ENCODE peak calls at places on chromosome 10, in nine cellular contexts. One of them, this sample, is unnamed.

GRCh38 chr10:90579602-90580242 is 278.1 kb downstream of the HTR7 start:
- DNase-seq in WTC11: peak
- DNase-seq in Caco-2: peak
- DNase-seq in H9: peak
- DNase-seq in kidney epithelial cell: no peak
- DNase-seq in heart right ventricle: no peak
- DNase-seq in sigmoid colon: no peak
- DNase-seq in GM13976: no peak
- DNase-seq in AG09319: no peak
- DNase-seq in this sample: no peak

GRCh38 chr10:60124536-60124935 is 218.2 kb upstream of the CCDC6 start:
- DNase-seq in Caco-2: no peak
- DNase-seq in H9: no peak
- DNase-seq in sigmoid colon: no peak
- DNase-seq in GM13976: no peak
- DNase-seq in WTC11: no peak
- DNase-seq in kidney epithelial cell: no peak
- DNase-seq in AG09319: no peak
- DNase-seq in heart right ventricle: no peak
- DNase-seq in this sample: no peak

GRCh38 chr10:60282771-60283353 is 106.8 kb downstream of the ANK3 start:
- DNase-seq in Caco-2: no peak
- DNase-seq in H9: no peak
- DNase-seq in WTC11: no peak
- DNase-seq in kidney epithelial cell: peak
- DNase-seq in sigmoid colon: no peak
- DNase-seq in AG09319: no peak
- DNase-seq in heart right ventricle: no peak
- DNase-seq in GM13976: no peak
- DNase-seq in this sample: peak

GRCh38 chr10:98323221-98324164 is 55.5 kb upstream of the LOXL4 start:
- DNase-seq in H9: no peak
- DNase-seq in GM13976: no peak
- DNase-seq in AG09319: peak
- DNase-seq in Caco-2: no peak
- DNase-seq in heart right ventricle: peak
- DNase-seq in WTC11: no peak
- DNase-seq in sigmoid colon: peak
- DNase-seq in kidney epithelial cell: peak
- DNase-seq in this sample: peak

GRCh38 chr10:110747609-110748464 is 103.7 kb downstream of the RBM20 start:
- DNase-seq in heart right ventricle: no peak
- DNase-seq in sigmoid colon: no peak
- DNase-seq in kidney epithelial cell: no peak
- DNase-seq in Caco-2: no peak
- DNase-seq in WTC11: no peak
- DNase-seq in AG09319: no peak
- DNase-seq in H9: no peak
- DNase-seq in GM13976: no peak
- DNase-seq in this sample: no peak

GRCh38 chr10:17199351-17199804 is 2.1 kb downstream of the TRDMT1 start:
- DNase-seq in WTC11: no peak
- DNase-seq in Caco-2: no peak
- DNase-seq in H9: no peak
- DNase-seq in heart right ventricle: no peak
- DNase-seq in kidney epithelial cell: no peak
- DNase-seq in GM13976: no peak
- DNase-seq in AG09319: peak
- DNase-seq in sigmoid colon: no peak
- DNase-seq in this sample: no peak

GRCh38 chr10:107437921-107438320 is 273.4 kb upstream of the SORCS1 start:
- DNase-seq in heart right ventricle: no peak
- DNase-seq in GM13976: no peak
- DNase-seq in AG09319: no peak
- DNase-seq in kidney epithelial cell: no peak
- DNase-seq in sigmoid colon: no peak
- DNase-seq in Caco-2: no peak
- DNase-seq in H9: no peak
- DNase-seq in WTC11: no peak
- DNase-seq in this sample: no peak

GRCh38 chr10:26799342-26799741 is 61.4 kb downstream of the ABI1 start:
- DNase-seq in WTC11: no peak
- DNase-seq in heart right ventricle: peak
- DNase-seq in H9: no peak
- DNase-seq in GM13976: peak
- DNase-seq in Caco-2: no peak
- DNase-seq in AG09319: no peak
- DNase-seq in sigmoid colon: no peak
- DNase-seq in kidney epithelial cell: no peak
- DNase-seq in this sample: no peak

GRCh38 chr10:30052062-30052461 is 7.3 kb downstream of the JCAD start:
- DNase-seq in heart right ventricle: no peak
- DNase-seq in kidney epithelial cell: no peak
- DNase-seq in AG09319: no peak
- DNase-seq in sigmoid colon: no peak
- DNase-seq in Caco-2: no peak
- DNase-seq in GM13976: no peak
- DNase-seq in H9: no peak
- DNase-seq in WTC11: no peak
- DNase-seq in this sample: no peak

GRCh38 chr10:112804036-112804435 is 146.0 kb upstream of the TCF7L2 start:
- DNase-seq in GM13976: no peak
- DNase-seq in AG09319: no peak
- DNase-seq in heart right ventricle: no peak
- DNase-seq in sigmoid colon: no peak
- DNase-seq in Caco-2: no peak
- DNase-seq in kidney epithelial cell: no peak
- DNase-seq in WTC11: no peak
- DNase-seq in H9: peak
- DNase-seq in this sample: no peak

GRCh38 chr10:125878957-125879835 is 1.9 kb downstream of the DHX32 start:
- DNase-seq in kidney epithelial cell: peak
- DNase-seq in Caco-2: no peak
- DNase-seq in H9: no peak
- DNase-seq in AG09319: peak
- DNase-seq in GM13976: no peak
- DNase-seq in sigmoid colon: no peak
- DNase-seq in WTC11: no peak
- DNase-seq in heart right ventricle: no peak
- DNase-seq in this sample: no peak

GRCh38 chr10:14665304-14665703 is 109.4 kb downstream of the FAM107B start:
- DNase-seq in kidney epithelial cell: no peak
- DNase-seq in heart right ventricle: no peak
- DNase-seq in H9: no peak
- DNase-seq in GM13976: no peak
- DNase-seq in Caco-2: no peak
- DNase-seq in AG09319: no peak
- DNase-seq in WTC11: no peak
- DNase-seq in sigmoid colon: no peak
- DNase-seq in this sample: no peak

GRCh38 chr10:63115732-63116383 is 17.3 kb upstream of the NRBF2 start:
- DNase-seq in WTC11: no peak
- DNase-seq in AG09319: peak
- DNase-seq in GM13976: no peak
- DNase-seq in H9: no peak
- DNase-seq in kidney epithelial cell: no peak
- DNase-seq in Caco-2: peak
- DNase-seq in sigmoid colon: peak
- DNase-seq in heart right ventricle: peak
- DNase-seq in this sample: no peak

GRCh38 chr10:92848441-92849233 is at the start of gene EXOC6:
- DNase-seq in AG09319: peak
- DNase-seq in H9: peak
- DNase-seq in Caco-2: peak
- DNase-seq in kidney epithelial cell: peak
- DNase-seq in sigmoid colon: peak
- DNase-seq in heart right ventricle: peak
- DNase-seq in WTC11: peak
- DNase-seq in GM13976: peak
- DNase-seq in this sample: peak
- TF ChIP-seq CTCF in AG09319: peak
- TF ChIP-seq CTCF in H9: no peak
- TF ChIP-seq CTCF in Caco-2: no peak
- TF ChIP-seq CTCF in kidney epithelial cell: no peak
- TF ChIP-seq CTCF in sigmoid colon: peak
- TF ChIP-seq CTCF in heart right ventricle: peak
- TF ChIP-seq CTCF in WTC11: no peak
- TF ChIP-seq CTCF in GM13976: no peak
- TF ChIP-seq CTCF in this sample: peak

DNA sequence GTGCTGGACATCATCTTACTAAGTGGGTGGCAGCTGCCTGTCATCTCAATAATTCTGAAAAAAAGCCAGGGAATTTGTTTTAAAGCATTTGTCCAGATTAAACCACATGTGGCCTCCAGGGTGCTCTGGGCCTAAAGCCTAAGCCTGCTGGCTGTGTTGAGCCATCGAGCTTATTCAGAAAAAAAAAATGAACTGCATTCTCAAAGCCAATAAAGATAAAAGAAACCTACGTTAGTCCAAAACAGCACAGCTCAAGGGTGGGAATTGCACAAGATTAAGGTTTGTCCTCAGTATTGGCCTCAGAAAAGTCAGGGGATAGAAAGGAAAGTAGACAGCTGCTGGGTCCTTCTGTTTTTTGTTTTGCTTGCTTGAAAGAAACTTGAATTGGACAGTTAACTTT is 22.6 kb upstream of the PRTFDC1 start:
- DNase-seq in heart right ventricle: peak
- DNase-seq in WTC11: no peak
- DNase-seq in Caco-2: peak
- DNase-seq in GM13976: no peak
- DNase-seq in sigmoid colon: peak
- DNase-seq in AG09319: peak
- DNase-seq in kidney epithelial cell: no peak
- DNase-seq in H9: no peak
- DNase-seq in this sample: no peak
- TF ChIP-seq CTCF in heart right ventricle: no peak
- TF ChIP-seq CTCF in WTC11: no peak
- TF ChIP-seq CTCF in Caco-2: peak
- TF ChIP-seq CTCF in GM13976: no peak
- TF ChIP-seq CTCF in sigmoid colon: no peak
- TF ChIP-seq CTCF in AG09319: peak
- TF ChIP-seq CTCF in kidney epithelial cell: no peak
- TF ChIP-seq CTCF in H9: no peak
- TF ChIP-seq CTCF in this sample: no peak

GRCh38 chr10:101029520-101030309 is 1.2 kb downstream of the PDZD7 start:
- DNase-seq in AG09319: no peak
- DNase-seq in H9: peak
- DNase-seq in Caco-2: no peak
- DNase-seq in heart right ventricle: no peak
- DNase-seq in WTC11: no peak
- DNase-seq in kidney epithelial cell: no peak
- DNase-seq in GM13976: no peak
- DNase-seq in sigmoid colon: no peak
- DNase-seq in this sample: no peak
- TF ChIP-seq CTCF in AG09319: no peak
- TF ChIP-seq CTCF in H9: peak
- TF ChIP-seq CTCF in Caco-2: no peak
- TF ChIP-seq CTCF in heart right ventricle: no peak
- TF ChIP-seq CTCF in WTC11: no peak
- TF ChIP-seq CTCF in kidney epithelial cell: peak
- TF ChIP-seq CTCF in GM13976: no peak
- TF ChIP-seq CTCF in sigmoid colon: no peak
- TF ChIP-seq CTCF in this sample: no peak

GRCh38 chr10:76152186-76152585 is 720.8 kb downstream of the LRMDA start:
- DNase-seq in WTC11: no peak
- DNase-seq in AG09319: no peak
- DNase-seq in kidney epithelial cell: no peak
- DNase-seq in GM13976: no peak
- DNase-seq in sigmoid colon: no peak
- DNase-seq in Caco-2: no peak
- DNase-seq in H9: no peak
- DNase-seq in heart right ventricle: no peak
- DNase-seq in this sample: no peak

GRCh38 chr10:76150139-76150885 is 718.9 kb downstream of the LRMDA start:
- DNase-seq in heart right ventricle: no peak
- DNase-seq in GM13976: no peak
- DNase-seq in kidney epithelial cell: peak
- DNase-seq in WTC11: peak
- DNase-seq in Caco-2: peak
- DNase-seq in H9: peak
- DNase-seq in sigmoid colon: no peak
- DNase-seq in AG09319: no peak
- DNase-seq in this sample: no peak

GRCh38 chr10:76149602-76150138 is 718.2 kb downstream of the LRMDA start:
- DNase-seq in Caco-2: no peak
- DNase-seq in heart right ventricle: no peak
- DNase-seq in WTC11: no peak
- DNase-seq in kidney epithelial cell: no peak
- DNase-seq in AG09319: no peak
- DNase-seq in GM13976: no peak
- DNase-seq in H9: no peak
- DNase-seq in sigmoid colon: no peak
- DNase-seq in this sample: no peak

GRCh38 chr10:76150886-76151288 is 719.5 kb downstream of the LRMDA start:
- DNase-seq in Caco-2: peak
- DNase-seq in H9: no peak
- DNase-seq in WTC11: no peak
- DNase-seq in kidney epithelial cell: no peak
- DNase-seq in AG09319: no peak
- DNase-seq in sigmoid colon: peak
- DNase-seq in GM13976: no peak
- DNase-seq in heart right ventricle: no peak
- DNase-seq in this sample: no peak

GRCh38 chr10:76149182-76149581 is 717.8 kb downstream of the LRMDA start:
- DNase-seq in H9: no peak
- DNase-seq in Caco-2: no peak
- DNase-seq in WTC11: no peak
- DNase-seq in sigmoid colon: no peak
- DNase-seq in GM13976: no peak
- DNase-seq in kidney epithelial cell: no peak
- DNase-seq in heart right ventricle: no peak
- DNase-seq in AG09319: no peak
- DNase-seq in this sample: no peak
- TF ChIP-seq CTCF in H9: no peak
- TF ChIP-seq CTCF in Caco-2: no peak
- TF ChIP-seq CTCF in WTC11: no peak
- TF ChIP-seq CTCF in sigmoid colon: no peak
- TF ChIP-seq CTCF in GM13976: no peak
- TF ChIP-seq CTCF in kidney epithelial cell: no peak
- TF ChIP-seq CTCF in heart right ventricle: no peak
- TF ChIP-seq CTCF in AG09319: no peak
- TF ChIP-seq CTCF in this sample: no peak

GRCh38 chr10:78438094-78438906 is 404.6 kb downstream of the RPS24 start:
- DNase-seq in heart right ventricle: no peak
- DNase-seq in Caco-2: no peak
- DNase-seq in H9: no peak
- DNase-seq in AG09319: no peak
- DNase-seq in WTC11: no peak
- DNase-seq in kidney epithelial cell: no peak
- DNase-seq in sigmoid colon: peak
- DNase-seq in GM13976: no peak
- DNase-seq in this sample: no peak
- TF ChIP-seq CTCF in heart right ventricle: no peak
- TF ChIP-seq CTCF in Caco-2: no peak
- TF ChIP-seq CTCF in H9: peak
- TF ChIP-seq CTCF in AG09319: no peak
- TF ChIP-seq CTCF in WTC11: no peak
- TF ChIP-seq CTCF in kidney epithelial cell: no peak
- TF ChIP-seq CTCF in sigmoid colon: no peak
- TF ChIP-seq CTCF in GM13976: no peak
- TF ChIP-seq CTCF in this sample: no peak

GRCh38 chr10:118734477-118734876 is 20.3 kb downstream of the CACUL1 start:
- DNase-seq in H9: no peak
- DNase-seq in sigmoid colon: no peak
- DNase-seq in AG09319: no peak
- DNase-seq in Caco-2: no peak
- DNase-seq in heart right ventricle: no peak
- DNase-seq in kidney epithelial cell: no peak
- DNase-seq in WTC11: no peak
- DNase-seq in GM13976: no peak
- DNase-seq in this sample: no peak
- TF ChIP-seq CTCF in H9: peak
- TF ChIP-seq CTCF in sigmoid colon: no peak
- TF ChIP-seq CTCF in AG09319: peak
- TF ChIP-seq CTCF in Caco-2: peak
- TF ChIP-seq CTCF in heart right ventricle: no peak
- TF ChIP-seq CTCF in kidney epithelial cell: peak
- TF ChIP-seq CTCF in WTC11: no peak
- TF ChIP-seq CTCF in GM13976: no peak
- TF ChIP-seq CTCF in this sample: no peak